ENCODE peak calls at places on chromosomes 11 and 22, in six cellular contexts. K is IMR-90, V is H9, Z is neuronal stem cell, I is mesenchymal stem cell, X is H1. G is an unnamed sample.

GRCh38 chr11:126185200-126186030 is 26.0 kb downstream of the RPUSD4 start:
- DNase-seq in K (no peak), V (no peak), Z (peak), I (no peak), X (no peak), G (no peak)

GRCh38 chr11:13595166-13595565 is 73.3 kb upstream of the FAR1 start:
- DNase-seq in K (peak), V (no peak), Z (no peak), I (no peak), X (no peak), G (no peak)

GRCh38 chr11:66277475-66278391 is at the start of gene CNIH2:
- DNase-seq in K (no peak), V (no peak), Z (no peak), I (no peak), X (no peak), G (peak)

GRCh38 chr11:130634981-130635473 is 186.6 kb downstream of the ADAMTS15 start:
- DNase-seq in K (peak), V (no peak), Z (no peak), I (peak), X (no peak), G (peak)

GRCh38 chr11:118838905-118839553 is 44.7 kb upstream of the CXCR5 start:
- DNase-seq in K (no peak), V (no peak), Z (no peak), I (no peak), X (no peak), G (no peak)

GRCh38 chr22:43039800-43040199 is 24.9 kb upstream of the PACSIN2 start:
- DNase-seq in K (no peak), V (peak), Z (no peak), I (no peak), X (no peak), G (peak)

GRCh38 chr11:37946155-37946766 is 1348.2 kb upstream of the RAG2 start:
- DNase-seq in K (peak), V (peak), Z (peak), I (peak), X (peak), G (peak)

GRCh38 chr11:88404363-88404762 is 66.8 kb upstream of the CTSC start:
- DNase-seq in K (no peak), V (no peak), Z (no peak), I (peak), X (no peak), G (no peak)

GRCh38 chr11:36015806-36016205 is 71.9 kb downstream of the LDLRAD3 start:
- DNase-seq in K (no peak), V (no peak), Z (no peak), I (no peak), X (no peak), G (peak)

GRCh38 chr11:122556605-122557004 is 98.9 kb upstream of the UBASH3B start:
- DNase-seq in K (no peak), V (peak), Z (no peak), I (no peak), X (no peak), G (peak)

GRCh38 chr22:48536691-48537591 is 1290.7 kb downstream of the BRD1 start:
- DNase-seq in K (no peak), V (no peak), Z (no peak), I (no peak), X (no peak), G (no peak)

GRCh38 chr11:11521306-11522002 is 100.4 kb downstream of the GALNT18 start:
- DNase-seq in K (no peak), V (no peak), Z (no peak), I (no peak), X (no peak), G (no peak)

GRCh38 chr11:60767388-60767811 is 10.7 kb downstream of the MS4A15 start:
- DNase-seq in K (no peak), V (peak), Z (no peak), I (no peak), X (peak), G (peak)

GRCh38 chr11:88484873-88485621 is 147.5 kb upstream of the CTSC start:
- DNase-seq in K (peak), V (peak), Z (no peak), I (peak), X (no peak), G (peak)

GRCh38 chr11:2522636-2523255 is 77.9 kb downstream of the KCNQ1 start:
- DNase-seq in K (no peak), V (peak), Z (no peak), I (no peak), X (no peak), G (no peak)

GRCh38 chr11:17803751-17804334 is 69.3 kb downstream of the KCNC1 start:
- DNase-seq in K (no peak), V (no peak), Z (no peak), I (no peak), X (no peak), G (no peak)

GRCh38 chr11:12963789-12964536 is 45.2 kb upstream of the RASSF10 start:
- DNase-seq in K (peak), V (peak), Z (peak), I (peak), X (peak), G (peak)

GRCh38 chr11:8719260-8720190 is 36.9 kb downstream of the RPL27A start:
- DNase-seq in K (peak), V (no peak), Z (no peak), I (peak), X (no peak), G (peak)

GRCh38 chr11:14672635-14673034 is 29.0 kb downstream of the PDE3B start:
- DNase-seq in K (peak), V (no peak), Z (no peak), I (peak), X (no peak), G (no peak)

GRCh38 chr22:27987557-27987956 is 68.5 kb upstream of the PITPNB start:
- DNase-seq in K (peak), V (peak), Z (no peak), I (peak), X (no peak), G (peak)

GRCh38 chr22:19893363-19893762 is 38.7 kb upstream of the GNB1L start:
- DNase-seq in K (no peak), V (no peak), Z (no peak), I (no peak), X (no peak), G (no peak)

GRCh38 chr22:19891350-19892248 is 36.9 kb upstream of the GNB1L start:
- DNase-seq in K (peak), V (peak), Z (peak), I (peak), X (peak), G (peak)

GRCh38 chr22:19890502-19891349 is 36.1 kb upstream of the GNB1L start:
- DNase-seq in K (no peak), V (no peak), Z (no peak), I (no peak), X (no peak), G (no peak)

GRCh38 chr22:19892925-19893324 is 38.3 kb upstream of the GNB1L start:
- DNase-seq in K (peak), V (no peak), Z (no peak), I (peak), X (no peak), G (no peak)

GRCh38 chr22:19892249-19892879 is 37.7 kb upstream of the GNB1L start:
- DNase-seq in K (peak), V (no peak), Z (no peak), I (peak), X (no peak), G (no peak)
- H4K8ac ChIP-seq in K (peak), V (no peak), Z (no peak), I (peak), X (peak), G (no peak)

DNA sequence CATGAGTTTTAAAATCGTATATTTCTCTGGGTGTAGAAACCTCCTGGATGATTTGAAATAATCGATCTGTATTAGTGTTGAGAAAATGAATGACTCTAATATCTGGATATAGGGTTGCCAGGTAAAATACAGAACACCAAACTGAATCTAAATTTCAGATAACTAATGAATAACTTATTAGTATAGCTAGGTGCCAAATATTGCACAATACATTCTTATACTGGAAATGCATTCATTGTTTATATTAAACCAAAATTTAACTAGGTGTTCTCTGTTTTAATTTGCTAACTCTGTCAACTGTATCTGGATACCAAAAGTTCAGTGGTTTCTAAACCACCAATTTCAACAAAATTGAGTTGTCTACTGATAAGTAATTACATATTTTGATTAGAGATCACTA is 2.5 kb upstream of the BIRC3 start:
- DNase-seq in K (no peak), V (no peak), Z (no peak), I (no peak), X (no peak), G (no peak)
- H2BK15ac ChIP-seq in K (no peak), V (no peak), Z (no peak), I (no peak), X (no peak), G (no peak)

GRCh38 chr22:46735747-46736608 is 2.1 kb downstream of the CERK start:
- DNase-seq in K (no peak), V (peak), Z (no peak), I (peak), X (no peak), G (peak)

GRCh38 chr22:46736705-46737104 is 1.3 kb downstream of the CERK start:
- DNase-seq in K (no peak), V (no peak), Z (no peak), I (no peak), X (no peak), G (no peak)

GRCh38 chr22:46738642-46738960 is 549 bp upstream of the CERK start:
- DNase-seq in K (no peak), V (no peak), Z (no peak), I (no peak), X (no peak), G (peak)

GRCh38 chr22:46737976-46738641 is at the start of gene CERK:
- DNase-seq in K (peak), V (peak), Z (peak), I (peak), X (no peak), G (peak)

GRCh38 chr22:46737105-46737975 is 712 bp downstream of the CERK start:
- DNase-seq in K (peak), V (peak), Z (no peak), I (peak), X (no peak), G (peak)
- H4K8ac ChIP-seq in K (peak), V (no peak), Z (no peak), I (peak), X (no peak), G (no peak)

GRCh38 chr11:67645521-67646457 is 4.7 kb downstream of the ACY3 start:
- DNase-seq in K (no peak), V (peak), Z (no peak), I (no peak), X (no peak), G (peak)
- H2BK15ac ChIP-seq in K (no peak), V (no peak), Z (peak), I (no peak), X (peak), G (no peak)

DNA sequence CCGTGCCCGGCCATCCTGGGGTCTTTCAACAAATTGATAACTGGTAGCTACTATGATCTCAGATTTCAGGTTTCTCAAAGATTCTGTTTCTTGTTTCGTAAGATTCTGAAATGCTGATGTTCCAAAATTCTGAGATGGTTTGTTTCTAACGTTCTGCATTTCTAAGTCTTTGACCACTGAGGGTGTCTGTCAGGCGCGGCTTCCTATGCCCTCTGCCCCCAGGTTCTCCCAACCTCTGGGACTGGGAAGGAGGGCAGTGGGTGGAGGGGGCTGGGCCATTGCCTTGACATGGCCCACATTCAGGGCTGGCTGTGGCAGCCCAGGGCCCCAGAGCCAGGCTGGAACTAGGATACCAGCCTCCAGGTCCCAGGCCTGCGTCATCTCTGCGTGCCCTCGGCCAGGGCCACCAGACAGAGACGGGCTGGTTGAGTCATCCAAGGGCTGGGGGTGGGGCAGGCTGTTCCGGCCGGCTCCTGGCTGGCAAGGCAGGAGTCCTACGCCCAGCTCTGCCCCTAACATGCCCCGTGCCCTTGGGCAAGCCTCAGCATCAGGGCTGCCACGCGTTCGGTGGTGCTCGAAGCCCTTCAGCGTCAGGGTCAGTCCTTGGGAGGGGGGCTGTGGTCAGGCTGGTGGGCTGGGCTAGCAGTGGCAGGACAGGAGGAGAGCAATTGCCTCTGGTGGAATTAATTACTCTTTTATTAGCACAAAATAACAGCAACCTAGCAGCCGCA is 5.2 kb downstream of the TMEM134 start:
- DNase-seq in K (no peak), V (peak), Z (no peak), I (peak), X (no peak), G (no peak)
- H4K8ac ChIP-seq in K (peak), V (no peak), Z (no peak), I (peak), X (peak), G (peak)

GRCh38 chr22:46369716-46370583 is 34.4 kb downstream of the TRMU start:
- DNase-seq in K (no peak), V (no peak), Z (no peak), I (no peak), X (no peak), G (no peak)
- H2BK15ac ChIP-seq in K (no peak), V (no peak), Z (peak), I (no peak), X (peak), G (no peak)

GRCh38 chr11:1451781-1452470 is 34.7 kb downstream of the MOB2 start:
- DNase-seq in K (no peak), V (no peak), Z (no peak), I (no peak), X (no peak), G (no peak)

GRCh38 chr11:1454576-1454975 is 32.0 kb downstream of the MOB2 start:
- DNase-seq in K (no peak), V (no peak), Z (no peak), I (no peak), X (no peak), G (no peak)

GRCh38 chr11:1453611-1454386 is 32.8 kb downstream of the MOB2 start:
- DNase-seq in K (no peak), V (peak), Z (no peak), I (no peak), X (peak), G (peak)

GRCh38 chr11:1450958-1451710 is 35.4 kb downstream of the MOB2 start:
- DNase-seq in K (no peak), V (no peak), Z (no peak), I (no peak), X (no peak), G (peak)

GRCh38 chr11:1452744-1453143 is 33.8 kb downstream of the MOB2 start:
- DNase-seq in K (no peak), V (no peak), Z (no peak), I (no peak), X (no peak), G (no peak)
- H4K8ac ChIP-seq in K (no peak), V (no peak), Z (no peak), I (no peak), X (no peak), G (no peak)